ENCODE peak calls at places on chromosomes 13 and 19, in four cellular contexts. One of them, this sample, is unnamed.

GRCh38 chr13:94481966-94482365 is 2.5 kb upstream of the DCT start:
- DNase-seq in cardiac fibroblast: peak
- DNase-seq in CD8-positive, alpha-beta T cell: no peak
- DNase-seq in neural progenitor cell: no peak
- DNase-seq in this sample: peak

GRCh38 chr13:34044660-34045080 is 226.7 kb downstream of the RFC3 start:
- DNase-seq in cardiac fibroblast: peak
- DNase-seq in CD8-positive, alpha-beta T cell: no peak
- DNase-seq in neural progenitor cell: no peak
- DNase-seq in this sample: peak

GRCh38 chr13:50910483-50910805 is 853 bp downstream of the RNASEH2B start:
- DNase-seq in cardiac fibroblast: peak
- DNase-seq in CD8-positive, alpha-beta T cell: no peak
- DNase-seq in neural progenitor cell: peak
- DNase-seq in this sample: peak

GRCh38 chr19:44741841-44742352 is 6.6 kb upstream of the BCL3 start:
- DNase-seq in cardiac fibroblast: peak
- DNase-seq in CD8-positive, alpha-beta T cell: no peak
- DNase-seq in neural progenitor cell: peak
- DNase-seq in this sample: peak

GRCh38 chr13:106426909-106427308 is 108.6 kb downstream of the EFNB2 start:
- DNase-seq in cardiac fibroblast: no peak
- DNase-seq in CD8-positive, alpha-beta T cell: no peak
- DNase-seq in neural progenitor cell: no peak
- DNase-seq in this sample: no peak

GRCh38 chr19:4866595-4867424 is 657 bp downstream of the PLIN3 start:
- DNase-seq in cardiac fibroblast: peak
- DNase-seq in CD8-positive, alpha-beta T cell: peak
- DNase-seq in neural progenitor cell: peak
- DNase-seq in this sample: peak

GRCh38 chr13:33018886-33019285 is 2.7 kb downstream of the KL start:
- DNase-seq in cardiac fibroblast: no peak
- DNase-seq in CD8-positive, alpha-beta T cell: no peak
- DNase-seq in neural progenitor cell: no peak
- DNase-seq in this sample: no peak

GRCh38 chr19:11560404-11560988 is 1.5 kb upstream of the ELOF1 start:
- DNase-seq in cardiac fibroblast: peak
- DNase-seq in CD8-positive, alpha-beta T cell: peak
- DNase-seq in neural progenitor cell: peak
- DNase-seq in this sample: peak

GRCh38 chr13:89932902-89933301 is 1414.6 kb upstream of the MIR17HG start:
- DNase-seq in cardiac fibroblast: no peak
- DNase-seq in CD8-positive, alpha-beta T cell: no peak
- DNase-seq in neural progenitor cell: no peak
- DNase-seq in this sample: no peak

GRCh38 chr19:35718345-35719041 is 690 bp downstream of the KMT2B start:
- DNase-seq in cardiac fibroblast: peak
- DNase-seq in CD8-positive, alpha-beta T cell: peak
- DNase-seq in neural progenitor cell: no peak
- DNase-seq in this sample: no peak

GRCh38 chr19:35295792-35296462 is 4.0 kb downstream of the MAG start:
- DNase-seq in cardiac fibroblast: no peak
- DNase-seq in CD8-positive, alpha-beta T cell: peak
- DNase-seq in neural progenitor cell: no peak
- DNase-seq in this sample: no peak

GRCh38 chr13:95573226-95573625 is 20.7 kb downstream of the CLDN10 start:
- DNase-seq in cardiac fibroblast: peak
- DNase-seq in CD8-positive, alpha-beta T cell: no peak
- DNase-seq in neural progenitor cell: no peak
- DNase-seq in this sample: peak

GRCh38 chr13:35926859-35927530 is 204.2 kb downstream of the DCLK1 start:
- DNase-seq in cardiac fibroblast: peak
- DNase-seq in CD8-positive, alpha-beta T cell: no peak
- DNase-seq in neural progenitor cell: no peak
- DNase-seq in this sample: no peak

GRCh38 chr13:51869921-51870320 is 8.2 kb downstream of the CCDC70 start:
- DNase-seq in cardiac fibroblast: no peak
- DNase-seq in CD8-positive, alpha-beta T cell: no peak
- DNase-seq in neural progenitor cell: no peak
- DNase-seq in this sample: no peak

GRCh38 chr13:102487330-102487729 is 85.5 kb upstream of the FGF14 start:
- DNase-seq in cardiac fibroblast: no peak
- DNase-seq in CD8-positive, alpha-beta T cell: no peak
- DNase-seq in neural progenitor cell: no peak
- DNase-seq in this sample: peak

GRCh38 chr19:32195706-32196610 is 149.5 kb upstream of the ZNF507 start:
- DNase-seq in cardiac fibroblast: no peak
- DNase-seq in CD8-positive, alpha-beta T cell: no peak
- DNase-seq in neural progenitor cell: no peak
- DNase-seq in this sample: no peak

GRCh38 chr13:40672310-40673060 is 6.0 kb upstream of the FOXO1 start:
- DNase-seq in cardiac fibroblast: peak
- DNase-seq in CD8-positive, alpha-beta T cell: no peak
- DNase-seq in neural progenitor cell: no peak
- DNase-seq in this sample: peak

GRCh38 chr13:109389892-109390345 is 396.5 kb downstream of the IRS2 start:
- DNase-seq in cardiac fibroblast: peak
- DNase-seq in CD8-positive, alpha-beta T cell: no peak
- DNase-seq in neural progenitor cell: no peak
- DNase-seq in this sample: peak

GRCh38 chr19:42150353-42150752 is 18.1 kb upstream of the POU2F2 start:
- DNase-seq in cardiac fibroblast: no peak
- DNase-seq in CD8-positive, alpha-beta T cell: no peak
- DNase-seq in neural progenitor cell: no peak
- DNase-seq in this sample: no peak

GRCh38 chr13:54913668-54914067 is 1885.1 kb downstream of the OLFM4 start:
- DNase-seq in cardiac fibroblast: no peak
- DNase-seq in CD8-positive, alpha-beta T cell: no peak
- DNase-seq in neural progenitor cell: no peak
- DNase-seq in this sample: no peak

GRCh38 chr13:72255908-72256307 is 388.9 kb upstream of the DACH1 start:
- DNase-seq in cardiac fibroblast: peak
- DNase-seq in CD8-positive, alpha-beta T cell: no peak
- DNase-seq in neural progenitor cell: peak
- DNase-seq in this sample: peak

GRCh38 chr19:11767633-11768133 is 883 bp downstream of the ZNF441 start:
- DNase-seq in cardiac fibroblast: peak
- DNase-seq in CD8-positive, alpha-beta T cell: peak
- DNase-seq in neural progenitor cell: peak
- DNase-seq in this sample: peak

GRCh38 chr19:47540748-47541147 is 25.9 kb upstream of the NAPA start:
- DNase-seq in cardiac fibroblast: peak
- DNase-seq in CD8-positive, alpha-beta T cell: no peak
- DNase-seq in neural progenitor cell: peak
- DNase-seq in this sample: peak

GRCh38 chr13:83752141-83752540 is 130.1 kb downstream of the SLITRK1 start:
- DNase-seq in cardiac fibroblast: peak
- DNase-seq in CD8-positive, alpha-beta T cell: no peak
- DNase-seq in neural progenitor cell: no peak
- DNase-seq in this sample: peak

GRCh38 chr19:970695-971094 is 13.4 kb upstream of the WDR18 start:
- DNase-seq in cardiac fibroblast: no peak
- DNase-seq in CD8-positive, alpha-beta T cell: no peak
- DNase-seq in neural progenitor cell: no peak
- DNase-seq in this sample: no peak

GRCh38 chr13:24693862-24694471 is 13.8 kb downstream of the ATP12A start:
- DNase-seq in cardiac fibroblast: peak
- DNase-seq in CD8-positive, alpha-beta T cell: peak
- DNase-seq in neural progenitor cell: peak
- DNase-seq in this sample: peak

GRCh38 chr19:5586300-5587070 is 18.7 kb upstream of the TINCR start:
- DNase-seq in cardiac fibroblast: no peak
- DNase-seq in CD8-positive, alpha-beta T cell: no peak
- DNase-seq in neural progenitor cell: no peak
- DNase-seq in this sample: peak

GRCh38 chr19:9109959-9110358 is 2.7 kb upstream of the OR7G2 start:
- DNase-seq in cardiac fibroblast: no peak
- DNase-seq in CD8-positive, alpha-beta T cell: no peak
- DNase-seq in neural progenitor cell: no peak
- DNase-seq in this sample: no peak

GRCh38 chr13:99606322-99607089 is 105.2 kb downstream of the TM9SF2 start:
- DNase-seq in cardiac fibroblast: peak
- DNase-seq in CD8-positive, alpha-beta T cell: peak
- DNase-seq in neural progenitor cell: peak
- DNase-seq in this sample: peak

GRCh38 chr19:17406039-17406886 is 833 bp upstream of the BST2 start:
- DNase-seq in cardiac fibroblast: peak
- DNase-seq in CD8-positive, alpha-beta T cell: no peak
- DNase-seq in neural progenitor cell: no peak
- DNase-seq in this sample: no peak

GRCh38 chr13:70812481-70812880 is 704.2 kb upstream of the KLHL1 start:
- DNase-seq in cardiac fibroblast: no peak
- DNase-seq in CD8-positive, alpha-beta T cell: no peak
- DNase-seq in neural progenitor cell: no peak
- DNase-seq in this sample: peak

GRCh38 chr13:25248071-25248470 is 39.2 kb downstream of the MTMR6 start:
- DNase-seq in cardiac fibroblast: no peak
- DNase-seq in CD8-positive, alpha-beta T cell: no peak
- DNase-seq in neural progenitor cell: no peak
- DNase-seq in this sample: no peak

GRCh38 chr19:16295071-16295470 is 29.6 kb upstream of the KLF2 start:
- DNase-seq in cardiac fibroblast: peak
- DNase-seq in CD8-positive, alpha-beta T cell: no peak
- DNase-seq in neural progenitor cell: no peak
- DNase-seq in this sample: no peak

GRCh38 chr13:22298530-22298929 is 627.7 kb downstream of the FGF9 start:
- DNase-seq in cardiac fibroblast: no peak
- DNase-seq in CD8-positive, alpha-beta T cell: no peak
- DNase-seq in neural progenitor cell: no peak
- DNase-seq in this sample: no peak
- TF ChIP-seq CTCF in cardiac fibroblast: no peak
- TF ChIP-seq CTCF in CD8-positive, alpha-beta T cell: no peak
- TF ChIP-seq CTCF in neural progenitor cell: peak
- TF ChIP-seq CTCF in this sample: no peak

GRCh38 chr19:37886571-37886970 is 19.8 kb downstream of the WDR87 start:
- DNase-seq in cardiac fibroblast: no peak
- DNase-seq in CD8-positive, alpha-beta T cell: no peak
- DNase-seq in neural progenitor cell: no peak
- DNase-seq in this sample: no peak

DNA sequence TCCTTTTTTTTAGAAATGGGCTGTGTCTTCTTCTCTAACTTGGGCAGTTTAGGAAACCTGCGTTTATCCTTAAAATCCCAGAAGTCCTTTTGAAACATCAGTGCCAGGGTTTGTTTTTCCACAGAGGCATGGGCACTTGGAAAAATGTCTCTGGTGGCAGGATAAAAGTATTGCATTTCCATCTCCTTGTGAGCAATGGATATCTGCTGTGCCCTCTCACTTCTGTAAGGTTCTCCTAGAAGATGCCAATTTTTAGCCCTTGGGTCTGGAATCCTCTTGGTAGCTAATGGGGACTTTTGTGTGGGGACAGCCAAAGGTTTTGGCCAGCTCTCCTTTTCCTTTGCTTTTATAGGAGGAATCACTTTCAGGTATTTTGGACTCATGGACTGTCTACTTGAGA is 21.0 kb downstream of the WDR87 start:
- DNase-seq in cardiac fibroblast: no peak
- DNase-seq in CD8-positive, alpha-beta T cell: no peak
- DNase-seq in neural progenitor cell: no peak
- DNase-seq in this sample: no peak
- TF ChIP-seq CTCF in cardiac fibroblast: no peak
- TF ChIP-seq CTCF in CD8-positive, alpha-beta T cell: no peak
- TF ChIP-seq CTCF in neural progenitor cell: no peak
- TF ChIP-seq CTCF in this sample: no peak

GRCh38 chr19:20278342-20278741 is 111.3 kb downstream of the ZNF486 start:
- DNase-seq in cardiac fibroblast: no peak
- DNase-seq in CD8-positive, alpha-beta T cell: no peak
- DNase-seq in neural progenitor cell: peak
- DNase-seq in this sample: no peak
- TF ChIP-seq CTCF in cardiac fibroblast: peak
- TF ChIP-seq CTCF in CD8-positive, alpha-beta T cell: no peak
- TF ChIP-seq CTCF in neural progenitor cell: peak
- TF ChIP-seq CTCF in this sample: no peak

GRCh38 chr19:15107056-15108010 is at the start of gene SYDE1:
- DNase-seq in cardiac fibroblast: peak
- DNase-seq in CD8-positive, alpha-beta T cell: no peak
- DNase-seq in neural progenitor cell: peak
- DNase-seq in this sample: peak
- TF ChIP-seq CTCF in cardiac fibroblast: no peak
- TF ChIP-seq CTCF in CD8-positive, alpha-beta T cell: no peak
- TF ChIP-seq CTCF in neural progenitor cell: no peak
- TF ChIP-seq CTCF in this sample: no peak

DNA sequence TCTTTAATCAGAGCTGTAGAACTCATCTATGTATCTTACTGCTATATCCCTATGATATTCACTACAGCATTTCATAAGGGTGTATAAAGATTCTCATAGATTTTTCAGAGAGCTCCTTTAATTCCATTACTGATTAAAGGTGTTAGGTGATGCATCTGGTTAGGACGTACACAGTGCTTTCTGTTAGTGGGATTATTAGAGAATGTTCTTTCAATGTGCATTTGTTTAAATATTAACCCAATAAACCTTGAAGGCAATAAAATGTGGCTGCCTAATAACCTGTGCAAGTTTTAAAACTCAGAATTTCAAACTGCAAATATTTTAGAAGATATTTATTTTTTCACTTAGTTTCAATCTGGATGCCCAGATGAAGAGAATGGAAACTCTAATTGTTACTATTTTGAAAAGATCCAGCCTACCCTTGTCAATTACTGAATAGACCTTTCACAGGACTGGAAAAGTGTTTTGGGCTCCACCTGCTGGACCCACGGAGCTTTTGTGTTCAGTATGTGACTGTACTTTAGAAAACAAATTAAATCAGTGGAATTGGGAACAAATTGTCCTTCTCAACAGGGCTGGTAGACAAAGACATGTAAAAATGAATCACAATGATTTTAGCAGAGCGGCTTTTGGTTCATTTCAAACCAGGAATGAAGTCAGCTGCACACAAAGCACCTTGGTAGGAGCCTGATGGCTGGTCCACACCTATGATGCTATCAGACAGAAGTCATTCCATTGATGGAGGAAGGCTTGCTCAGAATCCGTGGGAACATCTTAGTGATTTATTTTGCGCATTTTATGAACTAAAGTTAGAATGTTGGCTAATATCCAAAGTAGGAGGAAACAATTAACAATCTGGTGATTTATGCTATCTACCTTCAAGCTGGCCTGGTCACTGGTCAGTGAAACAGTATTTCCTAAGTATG is 89.5 kb upstream of the RAP2A start:
- DNase-seq in cardiac fibroblast: peak
- DNase-seq in CD8-positive, alpha-beta T cell: peak
- DNase-seq in neural progenitor cell: peak
- DNase-seq in this sample: peak
- TF ChIP-seq CTCF in cardiac fibroblast: peak
- TF ChIP-seq CTCF in CD8-positive, alpha-beta T cell: peak
- TF ChIP-seq CTCF in neural progenitor cell: peak
- TF ChIP-seq CTCF in this sample: peak

DNA sequence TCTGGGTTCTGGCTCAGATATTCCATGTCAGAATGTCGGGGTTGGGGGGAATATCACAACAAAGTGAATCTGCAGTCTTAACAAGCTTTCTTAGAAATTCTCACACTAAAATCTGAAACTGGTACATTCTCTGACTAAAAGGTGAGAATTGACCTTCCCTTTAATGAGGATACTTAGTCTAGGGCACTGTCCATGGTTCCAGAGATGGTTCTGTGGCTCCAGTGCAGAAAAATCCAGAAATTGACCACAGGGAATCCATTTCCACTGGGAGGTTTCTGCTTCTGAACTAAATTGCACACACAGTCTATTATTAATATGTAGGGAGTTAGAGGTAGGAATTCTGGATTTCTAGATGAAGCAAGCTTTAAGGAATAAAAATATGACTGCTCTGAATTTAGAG is 171.6 kb upstream of the OBI1 start:
- DNase-seq in cardiac fibroblast: no peak
- DNase-seq in CD8-positive, alpha-beta T cell: no peak
- DNase-seq in neural progenitor cell: no peak
- DNase-seq in this sample: no peak
- TF ChIP-seq CTCF in cardiac fibroblast: no peak
- TF ChIP-seq CTCF in CD8-positive, alpha-beta T cell: no peak
- TF ChIP-seq CTCF in neural progenitor cell: no peak
- TF ChIP-seq CTCF in this sample: no peak

This sample was measured in fibroblast of mammary gland.